ENCODE peak calls at places on chromosomes 4 and X, in ten cellular contexts. One of them, this sample, is unnamed.

GRCh38 chrX:48972214-48973164 is 845 bp upstream of the KCND1 start:
- DNase-seq in stimulated activated naive B cell treated with anti-CD40 and anti-IgM and Interleukin-4, amounts not matched to agents 10 μg/mL and 1 μg/mL and 100 μg/mL, for 72 hours: no peak
- DNase-seq in left ventricle myocardium superior: no peak
- DNase-seq in NAMALWA: peak; percentile 58
- DNase-seq in posterior cingulate gyrus: peak; percentile 26
- DNase-seq in HCEC 1CT: peak; percentile 40
- DNase-seq in HT1080: peak; percentile 42
- DNase-seq in NCI-H2029 treated with DMSO at 0.1 percent for 48 hours: no peak
- DNase-seq in endothelial cell: peak; percentile 41
- DNase-seq in T-helper 1 cell: no peak
- DNase-seq in this sample: no peak

GRCh38 chrX:97315939-97316338 is 432.2 kb downstream of the RPA4 start:
- DNase-seq in stimulated activated naive B cell treated with anti-CD40 and anti-IgM and Interleukin-4, amounts not matched to agents 10 μg/mL and 1 μg/mL and 100 μg/mL, for 72 hours: no peak
- DNase-seq in left ventricle myocardium superior: no peak
- DNase-seq in NAMALWA: no peak
- DNase-seq in posterior cingulate gyrus: no peak
- DNase-seq in HCEC 1CT: no peak
- DNase-seq in HT1080: no peak
- DNase-seq in NCI-H2029 treated with DMSO at 0.1 percent for 48 hours: no peak
- DNase-seq in endothelial cell: peak; percentile 3
- DNase-seq in T-helper 1 cell: no peak
- DNase-seq in this sample: no peak

GRCh38 chr4:108160741-108161352 is 7.9 kb downstream of the LEF1 start:
- DNase-seq in stimulated activated naive B cell treated with anti-CD40 and anti-IgM and Interleukin-4, amounts not matched to agents 10 μg/mL and 1 μg/mL and 100 μg/mL, for 72 hours: no peak
- DNase-seq in left ventricle myocardium superior: no peak
- DNase-seq in NAMALWA: peak; percentile 70
- DNase-seq in posterior cingulate gyrus: no peak
- DNase-seq in HCEC 1CT: no peak
- DNase-seq in HT1080: no peak
- DNase-seq in NCI-H2029 treated with DMSO at 0.1 percent for 48 hours: no peak
- DNase-seq in endothelial cell: no peak
- DNase-seq in T-helper 1 cell: no peak
- DNase-seq in this sample: no peak

GRCh38 chr4:152698012-152698499 is 18.3 kb upstream of the TMEM154 start:
- DNase-seq in stimulated activated naive B cell treated with anti-CD40 and anti-IgM and Interleukin-4, amounts not matched to agents 10 μg/mL and 1 μg/mL and 100 μg/mL, for 72 hours: no peak
- DNase-seq in left ventricle myocardium superior: no peak
- DNase-seq in NAMALWA: no peak
- DNase-seq in posterior cingulate gyrus: no peak
- DNase-seq in HCEC 1CT: no peak
- DNase-seq in HT1080: no peak
- DNase-seq in NCI-H2029 treated with DMSO at 0.1 percent for 48 hours: no peak
- DNase-seq in endothelial cell: no peak
- DNase-seq in T-helper 1 cell: no peak
- DNase-seq in this sample: no peak

GRCh38 chrX:16196829-16197228 is 29.5 kb downstream of the MAGEB17 start:
- DNase-seq in stimulated activated naive B cell treated with anti-CD40 and anti-IgM and Interleukin-4, amounts not matched to agents 10 μg/mL and 1 μg/mL and 100 μg/mL, for 72 hours: no peak
- DNase-seq in left ventricle myocardium superior: no peak
- DNase-seq in NAMALWA: no peak
- DNase-seq in posterior cingulate gyrus: no peak
- DNase-seq in HCEC 1CT: no peak
- DNase-seq in HT1080: peak; percentile 32
- DNase-seq in NCI-H2029 treated with DMSO at 0.1 percent for 48 hours: no peak
- DNase-seq in endothelial cell: no peak
- DNase-seq in T-helper 1 cell: no peak
- DNase-seq in this sample: no peak

GRCh38 chrX:44747317-44747716 is 96.5 kb upstream of the DUSP21 start:
- DNase-seq in stimulated activated naive B cell treated with anti-CD40 and anti-IgM and Interleukin-4, amounts not matched to agents 10 μg/mL and 1 μg/mL and 100 μg/mL, for 72 hours: no peak
- DNase-seq in left ventricle myocardium superior: no peak
- DNase-seq in NAMALWA: no peak
- DNase-seq in posterior cingulate gyrus: no peak
- DNase-seq in HCEC 1CT: no peak
- DNase-seq in HT1080: no peak
- DNase-seq in NCI-H2029 treated with DMSO at 0.1 percent for 48 hours: no peak
- DNase-seq in endothelial cell: no peak
- DNase-seq in T-helper 1 cell: no peak
- DNase-seq in this sample: no peak

GRCh38 chrX:5163663-5164062 is 1065.0 kb downstream of the NLGN4X start:
- DNase-seq in stimulated activated naive B cell treated with anti-CD40 and anti-IgM and Interleukin-4, amounts not matched to agents 10 μg/mL and 1 μg/mL and 100 μg/mL, for 72 hours: no peak
- DNase-seq in left ventricle myocardium superior: no peak
- DNase-seq in NAMALWA: no peak
- DNase-seq in posterior cingulate gyrus: no peak
- DNase-seq in HCEC 1CT: no peak
- DNase-seq in HT1080: no peak
- DNase-seq in NCI-H2029 treated with DMSO at 0.1 percent for 48 hours: no peak
- DNase-seq in endothelial cell: no peak
- DNase-seq in T-helper 1 cell: no peak
- DNase-seq in this sample: no peak

GRCh38 chrX:134171661-134172587 is 65.1 kb upstream of the CCDC160 start:
- DNase-seq in stimulated activated naive B cell treated with anti-CD40 and anti-IgM and Interleukin-4, amounts not matched to agents 10 μg/mL and 1 μg/mL and 100 μg/mL, for 72 hours: peak; percentile 31
- DNase-seq in left ventricle myocardium superior: peak; percentile 44
- DNase-seq in NAMALWA: no peak
- DNase-seq in posterior cingulate gyrus: peak; percentile 13
- DNase-seq in HCEC 1CT: no peak
- DNase-seq in HT1080: no peak
- DNase-seq in NCI-H2029 treated with DMSO at 0.1 percent for 48 hours: peak; percentile 24
- DNase-seq in endothelial cell: peak; percentile 27
- DNase-seq in T-helper 1 cell: peak; percentile 9
- DNase-seq in this sample: peak; percentile 30

GRCh38 chrX:16826207-16826606 is 39.9 kb downstream of the TXLNG start:
- DNase-seq in stimulated activated naive B cell treated with anti-CD40 and anti-IgM and Interleukin-4, amounts not matched to agents 10 μg/mL and 1 μg/mL and 100 μg/mL, for 72 hours: no peak
- DNase-seq in left ventricle myocardium superior: no peak
- DNase-seq in NAMALWA: peak; percentile 47
- DNase-seq in posterior cingulate gyrus: no peak
- DNase-seq in HCEC 1CT: peak; percentile 62
- DNase-seq in HT1080: peak; percentile 48
- DNase-seq in NCI-H2029 treated with DMSO at 0.1 percent for 48 hours: peak; percentile 15
- DNase-seq in endothelial cell: no peak
- DNase-seq in T-helper 1 cell: no peak
- DNase-seq in this sample: no peak

GRCh38 chrX:22577181-22577580 is 304.5 kb downstream of the CBLL2 start:
- DNase-seq in stimulated activated naive B cell treated with anti-CD40 and anti-IgM and Interleukin-4, amounts not matched to agents 10 μg/mL and 1 μg/mL and 100 μg/mL, for 72 hours: no peak
- DNase-seq in left ventricle myocardium superior: no peak
- DNase-seq in NAMALWA: no peak
- DNase-seq in posterior cingulate gyrus: no peak
- DNase-seq in HCEC 1CT: peak; percentile 56
- DNase-seq in HT1080: peak; percentile 57
- DNase-seq in NCI-H2029 treated with DMSO at 0.1 percent for 48 hours: no peak
- DNase-seq in endothelial cell: no peak
- DNase-seq in T-helper 1 cell: no peak
- DNase-seq in this sample: peak; percentile 49

GRCh38 chrX:11409957-11410356 is 116.7 kb downstream of the AMELX start:
- DNase-seq in stimulated activated naive B cell treated with anti-CD40 and anti-IgM and Interleukin-4, amounts not matched to agents 10 μg/mL and 1 μg/mL and 100 μg/mL, for 72 hours: no peak
- DNase-seq in left ventricle myocardium superior: no peak
- DNase-seq in NAMALWA: no peak
- DNase-seq in posterior cingulate gyrus: no peak
- DNase-seq in HCEC 1CT: no peak
- DNase-seq in HT1080: no peak
- DNase-seq in NCI-H2029 treated with DMSO at 0.1 percent for 48 hours: no peak
- DNase-seq in endothelial cell: no peak
- DNase-seq in T-helper 1 cell: no peak
- DNase-seq in this sample: no peak

GRCh38 chr4:107978716-107979451 is 10.8 kb upstream of the HADH start:
- DNase-seq in stimulated activated naive B cell treated with anti-CD40 and anti-IgM and Interleukin-4, amounts not matched to agents 10 μg/mL and 1 μg/mL and 100 μg/mL, for 72 hours: no peak
- DNase-seq in left ventricle myocardium superior: no peak
- DNase-seq in NAMALWA: no peak
- DNase-seq in posterior cingulate gyrus: peak; percentile 31
- DNase-seq in HCEC 1CT: no peak
- DNase-seq in HT1080: no peak
- DNase-seq in NCI-H2029 treated with DMSO at 0.1 percent for 48 hours: no peak
- DNase-seq in endothelial cell: no peak
- DNase-seq in T-helper 1 cell: no peak
- DNase-seq in this sample: no peak

GRCh38 chrX:66634272-66634671 is 4.6 kb downstream of the EDA2R start:
- DNase-seq in stimulated activated naive B cell treated with anti-CD40 and anti-IgM and Interleukin-4, amounts not matched to agents 10 μg/mL and 1 μg/mL and 100 μg/mL, for 72 hours: no peak
- DNase-seq in left ventricle myocardium superior: no peak
- DNase-seq in NAMALWA: no peak
- DNase-seq in posterior cingulate gyrus: no peak
- DNase-seq in HCEC 1CT: peak; percentile 41
- DNase-seq in HT1080: no peak
- DNase-seq in NCI-H2029 treated with DMSO at 0.1 percent for 48 hours: no peak
- DNase-seq in endothelial cell: no peak
- DNase-seq in T-helper 1 cell: no peak
- DNase-seq in this sample: no peak

GRCh38 chr4:88792268-88792781 is 94.7 kb upstream of the NAP1L5 start:
- DNase-seq in stimulated activated naive B cell treated with anti-CD40 and anti-IgM and Interleukin-4, amounts not matched to agents 10 μg/mL and 1 μg/mL and 100 μg/mL, for 72 hours: no peak
- DNase-seq in left ventricle myocardium superior: no peak
- DNase-seq in NAMALWA: no peak
- DNase-seq in posterior cingulate gyrus: no peak
- DNase-seq in HCEC 1CT: peak; percentile 70
- DNase-seq in HT1080: peak; percentile 62
- DNase-seq in NCI-H2029 treated with DMSO at 0.1 percent for 48 hours: no peak
- DNase-seq in endothelial cell: no peak
- DNase-seq in T-helper 1 cell: no peak
- DNase-seq in this sample: peak; percentile 65

GRCh38 chr4:147334478-147334877 is 146.4 kb upstream of the EDNRA start:
- DNase-seq in stimulated activated naive B cell treated with anti-CD40 and anti-IgM and Interleukin-4, amounts not matched to agents 10 μg/mL and 1 μg/mL and 100 μg/mL, for 72 hours: no peak
- DNase-seq in left ventricle myocardium superior: no peak
- DNase-seq in NAMALWA: no peak
- DNase-seq in posterior cingulate gyrus: no peak
- DNase-seq in HCEC 1CT: peak; percentile 68
- DNase-seq in HT1080: peak; percentile 73
- DNase-seq in NCI-H2029 treated with DMSO at 0.1 percent for 48 hours: no peak
- DNase-seq in endothelial cell: no peak
- DNase-seq in T-helper 1 cell: no peak
- DNase-seq in this sample: no peak